ENCODE peak calls at places on chromosomes 13 and 19, in five cellular contexts. J, A, G, X and D are unnamed samples.

GRCh38 chr19:18776288-18776594 is 14.9 kb downstream of the COMP start:
- DNase-seq in A (no peak), J (no peak), X (no peak), G (no peak), D (no peak)

GRCh38 chr13:98581971-98582702 is 5.2 kb upstream of the STK24 start:
- DNase-seq in J (no peak), X (no peak), A (no peak), G (no peak), D (no peak)

GRCh38 chr13:111516712-111517640 is 196.5 kb downstream of the TEX29 start:
- DNase-seq in X (no peak), G (peak), J (no peak), A (no peak), D (peak)

GRCh38 chr19:55485439-55486011 is 537 bp downstream of the NAT14 start:
- DNase-seq in G (peak), A (no peak), J (no peak), X (no peak), D (no peak)

GRCh38 chr13:97122381-97122996 is 99.6 kb upstream of the MBNL2 start:
- DNase-seq in G (no peak), J (no peak), A (no peak), X (no peak), D (no peak)

GRCh38 chr19:31316201-31316951 is 32.9 kb downstream of the TSHZ3 start:
- DNase-seq in G (no peak), X (peak), A (no peak), J (no peak), D (no peak)

GRCh38 chr19:4542896-4543351 is 3.1 kb upstream of the LRG1 start:
- DNase-seq in G (no peak), J (no peak), X (no peak), A (no peak), D (no peak)

GRCh38 chr19:5222178-5222577 is 118.4 kb downstream of the PTPRS start:
- DNase-seq in G (no peak), J (no peak), A (no peak), X (no peak), D (no peak)

GRCh38 chr19:31319465-31319864 is 29.8 kb downstream of the TSHZ3 start:
- DNase-seq in X (peak), A (no peak), G (no peak), J (no peak), D (no peak)

DNA sequence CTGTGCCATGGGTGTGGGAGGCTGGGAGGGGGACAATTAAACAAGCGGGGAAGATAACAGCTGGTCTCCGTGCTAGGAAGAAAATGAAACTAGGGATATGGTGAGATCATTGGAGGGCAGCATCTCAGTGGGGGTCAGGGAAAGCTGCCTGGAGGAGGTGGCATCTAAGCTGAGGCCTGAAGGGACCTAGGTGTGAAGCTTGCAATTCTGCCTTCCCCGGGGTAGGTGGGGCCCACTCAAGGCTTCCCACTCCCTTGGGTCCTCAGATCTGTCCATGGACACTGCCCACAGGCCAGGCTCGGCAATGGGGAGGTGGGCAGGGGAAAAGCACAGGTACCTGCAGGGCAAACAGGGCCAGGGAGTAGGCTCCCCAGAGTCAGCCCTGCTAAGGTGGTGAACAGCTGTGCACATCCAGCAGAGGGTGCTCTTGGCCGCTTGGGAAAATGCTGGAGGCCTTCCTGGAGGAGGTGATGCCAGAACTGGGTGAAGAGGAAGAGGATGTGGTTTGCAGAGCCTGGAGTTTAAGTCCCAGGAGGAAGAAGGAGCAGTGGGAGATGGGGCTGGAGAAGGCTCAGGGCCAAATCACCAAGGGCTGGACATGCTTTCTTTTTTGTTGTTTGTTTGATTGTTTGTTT is 25.7 kb upstream of the CCNE1 start:
- DNase-seq in G (no peak), A (no peak), J (no peak), X (peak), D (no peak)
- TF ChIP-seq CTCF in G (no peak), A (no peak), J (peak), X (peak), D (no peak)

DNA sequence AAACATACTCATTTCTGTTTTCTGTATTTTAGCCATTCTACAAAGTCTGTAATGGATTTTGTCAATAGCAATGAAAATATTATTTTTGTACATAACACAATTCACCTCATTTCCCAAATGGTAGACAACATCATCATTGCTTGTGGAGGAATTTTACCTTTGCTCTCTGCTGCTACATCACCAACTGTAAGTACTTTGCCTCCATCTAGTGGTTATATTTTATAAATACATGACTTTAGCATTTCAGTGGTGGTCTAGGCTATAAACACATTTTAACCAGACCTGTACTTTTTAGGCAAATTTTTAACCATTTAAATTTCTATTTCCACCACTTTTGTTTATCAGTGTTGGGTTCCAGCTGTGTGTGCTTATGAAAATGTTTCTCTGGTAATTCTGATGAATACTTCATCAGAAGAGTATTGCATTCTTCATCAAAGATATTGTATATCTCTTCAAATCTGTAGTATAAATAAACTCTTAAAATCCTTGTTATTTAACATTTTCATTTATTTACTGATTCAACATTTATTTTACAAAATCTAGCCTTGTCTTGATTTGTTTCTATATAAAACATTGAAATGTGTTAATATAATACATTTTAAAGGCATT is 222.4 kb downstream of the NBEA start:
- DNase-seq in A (no peak), G (no peak), X (peak), J (no peak), D (no peak)
- TF ChIP-seq CTCF in A (peak), G (no peak), X (peak), J (peak), D (peak)

GRCh38 chr19:40976134-40976533 is 14.9 kb upstream of the CYP2B6 start:
- DNase-seq in X (no peak), J (no peak), G (no peak), A (no peak), D (no peak)

GRCh38 chr19:40976724-40977123 is 14.4 kb upstream of the CYP2B6 start:
- DNase-seq in A (no peak), X (no peak), J (no peak), G (no peak), D (no peak)

GRCh38 chr19:40974633-40975037 is 16.4 kb upstream of the CYP2B6 start:
- DNase-seq in G (no peak), A (peak), X (peak), J (peak), D (no peak)
- TF ChIP-seq CTCF in G (peak), A (peak), X (peak), J (peak), D (peak)

DNA sequence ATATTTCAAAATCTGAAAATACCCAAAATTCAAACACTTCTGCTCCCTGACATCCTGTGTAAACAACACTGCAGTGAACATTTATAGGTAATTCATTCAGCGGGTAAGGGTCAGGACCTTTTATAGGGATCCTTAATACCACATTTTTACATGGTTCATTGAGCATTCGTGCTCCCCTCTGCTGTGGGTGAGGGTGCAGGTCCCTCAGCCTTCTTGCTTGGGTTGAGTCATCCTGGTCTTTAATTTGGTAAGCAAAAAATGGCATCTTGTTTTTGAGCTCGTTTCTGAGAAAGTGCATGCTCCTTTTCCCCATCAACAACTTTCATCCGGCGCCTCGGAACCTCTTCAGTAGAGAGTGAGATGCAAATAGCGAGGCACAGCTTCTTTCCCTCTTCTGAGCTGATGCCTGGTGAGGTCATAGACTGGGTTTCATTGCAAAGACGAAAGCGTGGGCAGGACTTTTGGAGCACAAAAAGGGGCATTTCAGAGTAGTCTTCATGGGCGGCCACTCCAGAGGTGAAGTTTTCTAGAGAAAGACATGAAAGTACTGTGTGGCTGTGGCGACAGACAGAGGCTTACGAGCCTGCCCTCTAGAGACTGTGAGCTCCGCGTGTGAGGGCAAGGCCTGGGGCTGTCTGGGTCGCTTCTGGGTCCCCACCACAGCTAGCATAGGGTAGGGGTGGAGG is 44.5 kb downstream of the BBC3 start:
- DNase-seq in A (no peak), G (peak), J (no peak), X (no peak), D (no peak)
- TF ChIP-seq CTCF in A (no peak), G (no peak), J (no peak), X (no peak), D (no peak)

GRCh38 chr13:76826527-76826926 is 59.7 kb downstream of the KCTD12 start:
- DNase-seq in X (no peak), A (no peak), J (no peak), G (no peak), D (no peak)

GRCh38 chr13:76825415-76825814 is 60.8 kb downstream of the KCTD12 start:
- DNase-seq in G (no peak), J (no peak), X (no peak), A (no peak), D (no peak)

GRCh38 chr13:76823969-76824368 is 62.2 kb downstream of the KCTD12 start:
- DNase-seq in G (no peak), X (no peak), J (no peak), A (no peak), D (no peak)

GRCh38 chr13:76820759-76821158 is 65.4 kb downstream of the KCTD12 start:
- DNase-seq in A (peak), G (no peak), J (no peak), X (peak), D (no peak)

DNA sequence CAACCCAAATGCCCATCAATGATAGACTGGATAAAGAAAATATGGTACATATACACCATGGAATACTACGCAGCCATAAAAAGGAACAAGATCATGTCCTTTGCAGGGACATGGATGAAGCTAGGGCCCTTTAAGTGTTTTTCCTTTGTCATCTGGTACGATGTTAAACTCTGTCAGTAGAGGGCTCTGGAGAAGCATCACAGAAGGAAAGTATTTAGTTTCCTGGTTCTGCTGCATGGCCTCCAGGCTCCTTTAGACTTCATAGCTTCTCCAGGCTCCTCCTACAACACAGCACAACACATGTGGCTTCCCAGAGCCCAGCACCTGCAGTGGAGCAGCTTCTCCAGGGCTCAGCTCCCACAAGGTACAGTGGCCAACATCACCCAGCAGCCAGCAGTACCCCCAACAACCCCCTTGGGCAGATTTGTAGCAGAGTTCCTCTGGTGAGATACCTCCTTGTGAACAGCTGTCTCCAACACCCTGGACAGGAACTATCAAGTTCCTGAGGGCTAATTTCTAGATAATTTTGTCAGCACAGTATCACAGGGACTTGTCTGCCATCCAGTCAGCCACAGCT is 63.4 kb downstream of the KCTD12 start:
- DNase-seq in G (no peak), X (no peak), A (no peak), J (no peak), D (no peak)
- TF ChIP-seq CTCF in G (peak), X (no peak), A (no peak), J (no peak), D (peak)